ENCODE peak calls at places on chromosomes 16 and 17, in six cellular contexts. L is IMR-90, U is psoas muscle, I is heart left ventricle, V is kidney, J is heart right ventricle. T is an unnamed sample.

GRCh38 chr17:60091908-60092331 is 13.2 kb upstream of the HEATR6 start:
- DNase-seq in L (peak), U (no peak), I (no peak), V (no peak), J (no peak), T (no peak)

GRCh38 chr17:6215071-6216035 is 145.2 kb downstream of the WSCD1 start:
- DNase-seq in L (no peak), U (no peak), I (no peak), V (no peak), J (no peak), T (no peak)

GRCh38 chr16:48546774-48547173 is 63.2 kb downstream of the N4BP1 start:
- DNase-seq in L (no peak), U (no peak), I (no peak), V (no peak), J (no peak), T (no peak)

GRCh38 chr17:44137891-44138709 is 3.6 kb upstream of the HROB start:
- DNase-seq in L (peak), U (peak), I (peak), V (peak), J (peak), T (peak)

GRCh38 chr17:82845163-82845807 is 5.5 kb upstream of the ZNF750 start:
- DNase-seq in L (no peak), U (peak), I (peak), V (peak), J (peak), T (no peak)

GRCh38 chr17:75645889-75646625 is 12.8 kb downstream of the SMIM5 start:
- DNase-seq in L (no peak), U (no peak), I (no peak), V (peak), J (no peak), T (no peak)

GRCh38 chr16:76577003-76577402 is 299.8 kb downstream of the CNTNAP4 start:
- DNase-seq in L (no peak), U (no peak), I (no peak), V (no peak), J (no peak), T (no peak)

GRCh38 chr16:21224800-21225199 is 8.7 kb upstream of the ANKS4B start:
- DNase-seq in L (no peak), U (no peak), I (no peak), V (no peak), J (no peak), T (no peak)

GRCh38 chr17:58228679-58229078 is 9.6 kb upstream of the MKS1 start:
- DNase-seq in L (no peak), U (no peak), I (no peak), V (no peak), J (no peak), T (no peak)

GRCh38 chr16:24116371-24116770 is 139.8 kb upstream of the CACNG3 start:
- DNase-seq in L (no peak), U (no peak), I (no peak), V (no peak), J (no peak), T (no peak)

GRCh38 chr17:62905233-62905632 is 60.8 kb upstream of the TANC2 start:
- DNase-seq in L (no peak), U (no peak), I (no peak), V (no peak), J (no peak), T (no peak)

GRCh38 chr17:7435676-7436555 is 681 bp downstream of the TMEM102 start:
- DNase-seq in L (no peak), U (peak), I (peak), V (no peak), J (peak), T (no peak)

GRCh38 chr17:29113334-29113733 is 66.9 kb downstream of the MYO18A start:
- DNase-seq in L (no peak), U (peak), I (no peak), V (no peak), J (no peak), T (no peak)

GRCh38 chr16:21302898-21303528 is 24.9 kb upstream of the CRYM start:
- DNase-seq in L (peak), U (no peak), I (no peak), V (no peak), J (no peak), T (no peak)

GRCh38 chr17:9064311-9064834 is 43.1 kb downstream of the NTN1 start:
- DNase-seq in L (no peak), U (no peak), I (no peak), V (no peak), J (no peak), T (no peak)

GRCh38 chr16:11797957-11798299 is 870 bp upstream of the ZC3H7A start:
- DNase-seq in L (no peak), U (no peak), I (no peak), V (no peak), J (no peak), T (no peak)

GRCh38 chr17:57295526-57296023 is 39.3 kb downstream of the MSI2 start:
- DNase-seq in L (peak), U (no peak), I (no peak), V (no peak), J (no peak), T (no peak)

GRCh38 chr16:23700509-23700908 is 12.5 kb downstream of the ERN2 start:
- DNase-seq in L (no peak), U (no peak), I (no peak), V (no peak), J (no peak), T (no peak)

GRCh38 chr16:2034695-2035430 is 8.2 kb downstream of the NHERF2 start:
- DNase-seq in L (no peak), U (no peak), I (peak), V (peak), J (peak), T (no peak)
- H3K4me3 ChIP-seq in L (no peak), U (peak), I (peak), V (peak), J (peak), T (peak)

GRCh38 chr17:30970757-30971567 is at the start of gene RNF135:
- DNase-seq in L (peak), U (peak), I (peak), V (peak), J (peak), T (peak)
- TF ChIP-seq CTCF in L (peak), U (peak), I (peak), V (no peak), J (no peak), T (peak)

GRCh38 chr17:78862073-78863023 is 21.7 kb upstream of the USP36 start:
- DNase-seq in L (peak), U (peak), I (peak), V (peak), J (peak), T (peak)

GRCh38 chr17:78859051-78859450 is 18.4 kb upstream of the USP36 start:
- DNase-seq in L (no peak), U (no peak), I (no peak), V (no peak), J (no peak), T (no peak)

GRCh38 chr17:78857266-78857665 is 16.7 kb upstream of the USP36 start:
- DNase-seq in L (no peak), U (no peak), I (no peak), V (no peak), J (no peak), T (no peak)

GRCh38 chr17:78864117-78864516 is 23.5 kb upstream of the USP36 start:
- DNase-seq in L (no peak), U (no peak), I (no peak), V (no peak), J (no peak), T (no peak)

GRCh38 chr17:78861229-78861628 is 20.6 kb upstream of the USP36 start:
- DNase-seq in L (no peak), U (no peak), I (no peak), V (no peak), J (no peak), T (no peak)
- H3K27ac ChIP-seq in L (peak), U (peak), I (peak), V (peak), J (peak), T (peak)

GRCh38 chr17:2262146-2262587 is 41.4 kb downstream of the SMG6 start:
- DNase-seq in L (peak), U (no peak), I (no peak), V (no peak), J (no peak), T (no peak)
- H3K4me3 ChIP-seq in L (no peak), U (no peak), I (no peak), V (no peak), J (no peak), T (no peak)

GRCh38 chr16:2150418-2151187 is 2.2 kb downstream of the RAB26 start:
- DNase-seq in L (peak), U (no peak), I (no peak), V (peak), J (no peak), T (no peak)
- TF ChIP-seq CTCF in L (no peak), U (no peak), I (no peak), V (no peak), J (no peak), T (no peak)

GRCh38 chr16:85627835-85628556 is 14.9 kb downstream of the GSE1 start:
- DNase-seq in L (no peak), U (no peak), I (peak), V (no peak), J (peak), T (no peak)
- H3K27ac ChIP-seq in L (no peak), U (peak), I (peak), V (no peak), J (peak), T (no peak)

GRCh38 chr17:78315355-78316114 is 44.3 kb downstream of the SOCS3 start:
- DNase-seq in L (peak), U (peak), I (peak), V (peak), J (peak), T (peak)
- H3K4me3 ChIP-seq in L (peak), U (no peak), I (no peak), V (no peak), J (no peak), T (peak)